ENCODE peak calls at places on chromosome 14, in seven cellular contexts. B is heart left ventricle, P is kidney, R is cardiac muscle cell, G is A549, X is Peyer's patch, Z is fibroblast of mammary gland. S is an unnamed sample.

GRCh38 chr14:101876539-101876938 is 87.8 kb upstream of the DYNC1H1 start:
- DNase-seq in R (peak; percentile 18), Z (peak; percentile 93), P (no peak), G (no peak), X (no peak), B (peak; percentile 88), S (peak; percentile 83)

GRCh38 chr14:70904376-70904775 is 2.9 kb upstream of the PCNX1 start:
- DNase-seq in P (no peak), B (no peak), R (no peak), Z (no peak), X (no peak), G (no peak), S (no peak)

GRCh38 chr14:83548061-83548839 is 1981.7 kb upstream of the FLRT2 start:
- DNase-seq in G (no peak), P (no peak), Z (peak; percentile 8), R (peak; percentile 37), B (no peak), X (no peak), S (no peak)

GRCh38 chr14:91249841-91250616 is 5.5 kb upstream of the GPR68 start:
- DNase-seq in G (peak; percentile 36), P (no peak), X (no peak), R (no peak), Z (no peak), B (no peak), S (peak; percentile 46)

GRCh38 chr14:92539875-92540274 is 26.3 kb downstream of the RIN3 start:
- DNase-seq in R (no peak), Z (peak; percentile 76), X (no peak), P (no peak), G (no peak), B (no peak), S (no peak)

GRCh38 chr14:74988131-74988530 is 14.6 kb upstream of the EIF2B2 start:
- DNase-seq in G (peak; percentile 54), R (no peak), Z (peak; percentile 28), P (no peak), B (no peak), X (no peak), S (no peak)

GRCh38 chr14:32494566-32495434 is 165.7 kb downstream of the AKAP6 start:
- DNase-seq in P (no peak), G (no peak), Z (no peak), R (peak; percentile 83), B (peak; percentile 37), X (no peak), S (no peak)

GRCh38 chr14:89915114-89915878 is 39.2 kb downstream of the EFCAB11 start:
- DNase-seq in Z (peak; percentile 77), P (no peak), G (peak; percentile 65), X (no peak), B (peak; percentile 33), R (peak; percentile 73), S (peak; percentile 65)

GRCh38 chr14:55949708-55950107 is 168.5 kb upstream of the PELI2 start:
- DNase-seq in Z (no peak), R (no peak), B (no peak), X (no peak), P (no peak), G (no peak), S (no peak)

GRCh38 chr14:76867536-76868452 is 41.6 kb downstream of the LRRC74A start:
- DNase-seq in R (no peak), X (no peak), G (no peak), Z (no peak), B (peak; percentile 64), P (no peak), S (peak; percentile 17)

GRCh38 chr14:92644166-92644565 is 104.3 kb downstream of the LGMN start:
- DNase-seq in G (no peak), P (no peak), Z (peak; percentile 85), B (no peak), R (no peak), X (no peak), S (no peak)

GRCh38 chr14:74647834-74648361 is 35.9 kb upstream of the LTBP2 start:
- DNase-seq in B (no peak), G (no peak), Z (no peak), X (no peak), R (no peak), P (no peak), S (no peak)

GRCh38 chr14:24058260-24058950 is 6.6 kb downstream of the CARMIL3 start:
- DNase-seq in G (peak; percentile 71), P (peak; percentile 77), B (peak; percentile 65), X (peak; percentile 72), Z (peak; percentile 74), R (peak; percentile 85), S (peak; percentile 84)

GRCh38 chr14:95265106-95266094 is 54.3 kb downstream of the CLMN start:
- DNase-seq in Z (peak; percentile 99), X (peak; percentile 61), G (peak; percentile 97), R (no peak), B (no peak), P (no peak), S (peak; percentile 66)

GRCh38 chr14:102280376-102280962 is 24.5 kb downstream of the MOK start:
- DNase-seq in B (no peak), R (no peak), Z (peak; percentile 99), P (no peak), G (peak; percentile 77), X (no peak), S (no peak)

GRCh38 chr14:36505193-36505815 is 14.7 kb downstream of the NKX2-1 start:
- DNase-seq in R (no peak), B (no peak), Z (no peak), X (no peak), P (peak; percentile 67), G (no peak), S (no peak)

GRCh38 chr14:24058951-24059475 is 7.2 kb downstream of the CARMIL3 start:
- DNase-seq in B (no peak), G (no peak), P (peak; percentile 52), X (peak; percentile 37), R (peak; percentile 10), Z (no peak), S (no peak)

GRCh38 chr14:33475623-33476022 is 475.3 kb downstream of the EGLN3 start:
- DNase-seq in X (peak; percentile 57), Z (peak; percentile 17), P (no peak), R (peak; percentile 70), G (peak; percentile 27), B (no peak), S (peak; percentile 73)

GRCh38 chr14:91098591-91098990 is 15.3 kb upstream of the DGLUCY start:
- DNase-seq in G (peak; percentile 24), X (no peak), R (no peak), B (no peak), P (no peak), Z (peak; percentile 45), S (no peak)

GRCh38 chr14:96748371-96748770 is 48.8 kb upstream of the VRK1 start:
- DNase-seq in G (no peak), R (no peak), Z (no peak), P (no peak), X (no peak), B (no peak), S (peak; percentile 32)

GRCh38 chr14:54566410-54567223 is at the start of gene SAMD4A:
- DNase-seq in X (peak; percentile 79), B (peak; percentile 89), G (peak; percentile 88), P (peak; percentile 94), Z (peak; percentile 84), R (peak; percentile 78), S (peak; percentile 75)

GRCh38 chr14:63918411-63918810 is 65.6 kb downstream of the SYNE2 start:
- DNase-seq in P (no peak), G (no peak), R (no peak), X (no peak), B (no peak), Z (no peak), S (no peak)

GRCh38 chr14:102590667-102591099 is 1.8 kb upstream of the RCOR1 start:
- DNase-seq in B (peak; percentile 43), G (peak; percentile 84), P (no peak), X (peak; percentile 79), Z (peak; percentile 64), R (peak; percentile 61), S (peak; percentile 26)

GRCh38 chr14:39766397-39767000 is 334.3 kb upstream of the FBXO33 start:
- DNase-seq in P (no peak), G (no peak), B (no peak), R (no peak), X (no peak), Z (no peak), S (no peak)

GRCh38 chr14:55133416-55133815 is 4.4 kb downstream of the LGALS3 start:
- DNase-seq in G (no peak), X (no peak), B (no peak), P (no peak), R (no peak), Z (peak; percentile 74), S (no peak)

GRCh38 chr14:74804219-74804825 is 41.2 kb downstream of the YLPM1 start:
- DNase-seq in G (peak; percentile 50), R (peak; percentile 33), Z (peak; percentile 74), X (no peak), P (no peak), B (no peak), S (peak; percentile 20)

GRCh38 chr14:54425537-54426274 is 15.5 kb downstream of the CNIH1 start:
- DNase-seq in P (no peak), Z (no peak), R (no peak), G (no peak), X (no peak), B (no peak), S (no peak)

GRCh38 chr14:23052182-23052623 is 5.1 kb downstream of the CDH24 start:
- DNase-seq in B (no peak), G (peak; percentile 48), X (peak; percentile 50), P (no peak), R (peak; percentile 53), Z (no peak), S (no peak)
- TF ChIP-seq CTCF in B (peak; percentile 26), G (no peak), X (no peak), P (peak; percentile 6), R (peak; percentile 22), Z (peak; percentile 13), S (no peak)

GRCh38 chr14:78904094-78904493 is 733.9 kb downstream of the NRXN3 start:
- DNase-seq in B (no peak), R (no peak), G (peak; percentile 10), X (no peak), P (no peak), Z (no peak), S (no peak)
- TF ChIP-seq CTCF in B (no peak), R (no peak), G (no peak), X (no peak), P (no peak), Z (no peak), S (no peak)

GRCh38 chr14:100709252-100709955 is 17.3 kb upstream of the DLK1 start:
- DNase-seq in R (peak; percentile 52), Z (peak; percentile 30), P (no peak), X (peak; percentile 65), G (no peak), B (no peak), S (no peak)
- TF ChIP-seq CTCF in R (peak; percentile 77), Z (peak; percentile 32), P (peak; percentile 42), X (peak; percentile 33), G (peak; percentile 51), B (peak; percentile 32), S (peak; percentile 61)

DNA sequence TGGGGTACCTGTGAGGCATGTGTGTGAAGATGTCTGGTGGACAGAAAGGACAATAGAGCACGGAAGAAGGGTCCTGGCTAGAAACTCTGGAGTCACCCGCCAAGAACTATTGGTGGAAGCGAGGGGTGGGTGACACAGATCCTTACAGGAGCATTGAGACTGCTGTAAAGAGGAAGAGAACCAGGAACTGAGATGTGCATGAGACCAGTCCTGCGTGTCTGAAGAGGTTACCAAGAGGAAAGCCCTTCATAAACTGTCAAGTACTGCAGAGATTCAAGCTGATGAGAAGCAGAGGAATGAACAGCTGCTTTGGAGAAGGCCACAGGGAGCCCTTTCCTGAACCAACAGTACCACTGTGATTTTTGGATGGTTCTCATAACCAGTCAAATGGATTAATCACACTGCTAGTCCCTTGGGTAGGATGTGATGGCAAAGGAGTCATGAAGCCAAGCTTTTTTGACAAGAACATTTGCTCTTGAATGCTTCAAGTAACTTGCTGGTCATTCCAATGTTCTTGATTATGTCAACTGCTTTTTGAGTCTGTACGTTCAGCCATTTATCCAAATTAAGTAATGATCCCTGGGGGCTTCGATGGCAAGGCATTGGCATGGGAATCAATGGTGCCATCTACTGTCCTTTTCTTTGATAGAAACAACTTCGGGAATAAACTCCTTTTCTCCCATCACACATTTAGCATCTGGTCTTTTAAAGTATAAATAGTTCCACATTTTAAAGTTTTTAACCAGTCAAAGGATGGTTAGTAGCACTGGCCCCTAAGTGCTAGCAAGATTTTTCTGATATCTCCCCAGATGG is 42.9 kb downstream of the GPR135 start:
- DNase-seq in P (no peak), G (no peak), Z (peak; percentile 69), R (peak; percentile 34), X (no peak), B (no peak), S (no peak)
- TF ChIP-seq CTCF in P (no peak), G (peak; percentile 33), Z (peak; percentile 16), R (peak; percentile 14), X (no peak), B (peak; percentile 22), S (no peak)

S was measured in transverse colon.